ENCODE peak calls at places on chromosomes 3 and 15, in ten cellular contexts. B, G, Z, M, P, R, Q, J, I and U are unnamed samples.

GRCh38 chr3:164498917-164499316 is 579.4 kb downstream of the SI start:
- DNase-seq in J (no peak), P (no peak), Q (no peak), G (no peak), M (no peak), B (no peak), I (no peak), R (no peak), Z (no peak), U (no peak)

GRCh38 chr3:15206662-15207576 is 873 bp downstream of the CAPN7 start:
- DNase-seq in G (no peak), Z (no peak), J (no peak), P (peak), I (no peak), B (peak), M (peak), R (no peak), Q (peak), U (peak)

GRCh38 chr3:114626751-114627150 is 332.9 kb downstream of the TIGIT start:
- DNase-seq in M (no peak), G (no peak), Z (no peak), P (no peak), Q (no peak), J (no peak), R (no peak), B (no peak), I (no peak), U (no peak)

GRCh38 chr3:123110238-123110952 is 43.6 kb downstream of the PDIA5 start:
- DNase-seq in P (no peak), J (no peak), R (no peak), G (no peak), Q (no peak), I (no peak), Z (no peak), B (no peak), M (no peak), U (no peak)

GRCh38 chr3:24598691-24599090 is 104.0 kb upstream of the THRB start:
- DNase-seq in J (no peak), G (no peak), Q (no peak), P (no peak), Z (no peak), R (no peak), I (no peak), B (peak), M (no peak), U (no peak)

GRCh38 chr3:71371282-71371681 is 212.2 kb downstream of the FOXP1 start:
- DNase-seq in B (no peak), J (no peak), Q (no peak), I (no peak), Z (no peak), R (no peak), M (no peak), P (no peak), G (no peak), U (no peak)

GRCh38 chr15:101536166-101536874 is 46.8 kb upstream of the PCSK6 start:
- DNase-seq in G (no peak), Q (no peak), R (no peak), J (no peak), Z (no peak), M (peak), I (peak), P (no peak), B (no peak), U (no peak)

GRCh38 chr3:81846988-81847387 is 85.5 kb upstream of the GBE1 start:
- DNase-seq in R (no peak), Q (no peak), Z (no peak), G (no peak), I (no peak), P (no peak), M (no peak), J (no peak), B (no peak), U (no peak)

GRCh38 chr3:155737844-155738460 is 6.9 kb downstream of the PLCH1 start:
- DNase-seq in Z (no peak), I (no peak), R (no peak), M (peak), J (peak), Q (no peak), B (peak), P (no peak), G (no peak), U (no peak)

GRCh38 chr3:126124148-126124868 is 40.4 kb upstream of the SLC41A3 start:
- DNase-seq in M (no peak), P (peak), Q (peak), G (peak), R (no peak), B (peak), J (no peak), I (peak), Z (no peak), U (no peak)

GRCh38 chr15:63246691-63247464 is 30.5 kb upstream of the APH1B start:
- DNase-seq in P (no peak), Z (no peak), I (no peak), G (no peak), J (no peak), R (no peak), M (peak), Q (no peak), B (no peak), U (no peak)

GRCh38 chr15:92751528-92751927 is 96.0 kb upstream of the FAM174B start:
- DNase-seq in Z (no peak), I (no peak), Q (no peak), B (no peak), J (no peak), M (no peak), G (no peak), P (no peak), R (no peak), U (no peak)

GRCh38 chr3:155859859-155860258 is 5.6 kb upstream of the SLC33A1 start:
- DNase-seq in G (no peak), J (no peak), I (no peak), Q (no peak), R (no peak), B (no peak), Z (no peak), P (no peak), M (no peak), U (no peak)

DNA sequence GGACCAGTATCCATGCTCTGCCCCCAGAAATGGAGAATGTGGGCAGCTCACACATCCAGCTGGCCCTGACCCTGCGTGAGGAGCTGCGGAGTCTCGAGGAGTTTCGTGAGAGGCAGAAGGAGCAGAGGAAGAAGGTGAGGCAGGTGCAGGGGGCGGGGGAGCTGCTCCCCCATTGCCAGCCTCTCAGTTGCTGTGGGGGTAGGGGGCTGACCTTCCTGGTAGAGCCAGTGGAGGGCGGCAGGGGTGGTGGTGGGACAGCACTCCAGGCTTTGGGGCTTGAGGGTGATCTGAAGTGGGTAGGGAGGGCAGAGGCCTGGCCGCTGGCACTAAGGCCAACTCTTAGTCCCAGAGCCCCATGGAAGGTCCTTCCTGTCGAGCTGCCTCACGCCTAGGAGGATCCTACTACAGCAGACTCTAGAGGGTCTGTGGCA is 30.6 kb downstream of the PSTPIP1 start:
- DNase-seq in I (peak), Z (no peak), G (peak), P (peak), B (no peak), J (peak), R (peak), M (no peak), Q (peak), U (no peak)
- TF ChIP-seq CTCF in I (no peak), Z (no peak), G (no peak), P (no peak), B (no peak), J (no peak), R (no peak), M (no peak), Q (no peak), U (no peak)

GRCh38 chr3:48086736-48087470 is 70.7 kb upstream of the MAP4 start:
- DNase-seq in J (no peak), G (no peak), B (no peak), P (no peak), M (no peak), Q (no peak), Z (peak), R (no peak), I (no peak), U (no peak)

GRCh38 chr3:48088056-48088748 is 72.0 kb upstream of the MAP4 start:
- DNase-seq in Z (no peak), J (peak), Q (no peak), P (peak), I (peak), R (no peak), B (peak), M (no peak), G (peak), U (peak)

GRCh38 chr3:48090166-48090939 is 74.1 kb upstream of the MAP4 start:
- DNase-seq in Z (no peak), P (no peak), G (no peak), M (no peak), Q (no peak), R (no peak), I (no peak), J (no peak), B (peak), U (no peak)

GRCh38 chr3:48092270-48092669 is 76.1 kb upstream of the MAP4 start:
- DNase-seq in Q (no peak), R (no peak), G (no peak), Z (no peak), J (no peak), I (no peak), B (no peak), P (no peak), M (no peak), U (no peak)

GRCh38 chr3:48088749-48089466 is 72.7 kb upstream of the MAP4 start:
- DNase-seq in Q (peak), I (peak), G (peak), B (peak), R (peak), Z (peak), J (peak), M (peak), P (peak), U (peak)
- TF ChIP-seq CTCF in Q (peak), I (no peak), G (no peak), B (no peak), R (no peak), Z (no peak), J (peak), M (no peak), P (peak), U (no peak)

GRCh38 chr3:149902498-149903139 is 68.1 kb downstream of the PFN2 start:
- DNase-seq in J (no peak), M (no peak), B (no peak), Z (no peak), R (no peak), P (no peak), I (no peak), G (no peak), Q (no peak), U (no peak)
- TF ChIP-seq CTCF in J (no peak), M (no peak), B (peak), Z (peak), R (peak), P (no peak), I (no peak), G (no peak), Q (no peak), U (peak)

GRCh38 chr3:87498358-87499080 is 222.1 kb upstream of the POU1F1 start:
- DNase-seq in I (no peak), Q (no peak), J (no peak), M (no peak), B (no peak), Z (no peak), G (no peak), P (no peak), R (no peak), U (no peak)

GRCh38 chr3:87507753-87508152 is 231.4 kb upstream of the POU1F1 start:
- DNase-seq in R (no peak), Q (no peak), Z (no peak), P (no peak), B (no peak), M (no peak), I (no peak), G (no peak), J (no peak), U (no peak)

GRCh38 chr3:87501076-87501475 is 224.7 kb upstream of the POU1F1 start:
- DNase-seq in R (no peak), P (no peak), G (no peak), Q (no peak), Z (no peak), M (no peak), J (no peak), I (no peak), B (no peak), U (no peak)

GRCh38 chr3:87509401-87509800 is 233.0 kb upstream of the POU1F1 start:
- DNase-seq in P (no peak), R (no peak), Q (no peak), M (no peak), Z (no peak), G (peak), I (no peak), J (no peak), B (peak), U (no peak)

GRCh38 chr3:87503901-87504498 is 227.6 kb upstream of the POU1F1 start:
- DNase-seq in Z (peak), J (no peak), Q (no peak), R (no peak), M (no peak), P (no peak), G (no peak), B (peak), I (no peak), U (peak)
- TF ChIP-seq CTCF in Z (peak), J (peak), Q (peak), R (peak), M (no peak), P (no peak), G (peak), B (peak), I (no peak), U (peak)

GRCh38 chr3:149612456-149612855 is 45.4 kb downstream of the WWTR1 start:
- DNase-seq in Q (no peak), J (no peak), Z (no peak), B (no peak), G (no peak), P (no peak), R (no peak), M (no peak), I (no peak), U (no peak)
- TF ChIP-seq CTCF in Q (no peak), J (no peak), Z (no peak), B (no peak), G (no peak), P (no peak), R (no peak), M (no peak), I (no peak), U (no peak)